ENCODE peak calls at places on chromosomes 4 and X, in four cellular contexts. R is HL-60, T is K562, O is GM12878. K is an unnamed sample.

GRCh38 chr4:125390126-125390525 is 75.4 kb downstream of the FAT4 start:
- DNase-seq in R (no peak), O (no peak), T (no peak), K (no peak)

GRCh38 chr4:101933855-101934254 is 143.3 kb downstream of the BANK1 start:
- DNase-seq in T (no peak), R (no peak), O (no peak), K (no peak)

GRCh38 chr4:2938906-2939305 is 24.3 kb downstream of the NOP14 start:
- DNase-seq in O (no peak), R (no peak), T (no peak), K (no peak)

GRCh38 chr4:61193863-61194262 is 6.3 kb upstream of the ADGRL3 start:
- DNase-seq in T (no peak), O (no peak), R (no peak), K (no peak)

GRCh38 chr4:41679991-41680390 is 68.5 kb downstream of the PHOX2B start:
- DNase-seq in O (no peak), R (no peak), T (no peak), K (no peak)

GRCh38 chr4:113584407-113585150 is 177.0 kb downstream of the CAMK2D start:
- DNase-seq in R (no peak), T (peak; percentile 80), O (no peak), K (no peak)

GRCh38 chr4:183636923-183637322 is 22.1 kb downstream of the RWDD4 start:
- DNase-seq in R (no peak), O (no peak), T (no peak), K (no peak)

GRCh38 chrX:37287741-37288424 is 61.3 kb upstream of the PRRG1 start:
- DNase-seq in O (no peak), R (no peak), T (no peak), K (no peak)

GRCh38 chr4:7773401-7774187 is 166.1 kb downstream of the AFAP1 start:
- DNase-seq in O (no peak), T (no peak), R (no peak), K (no peak)

GRCh38 chrX:9291666-9292065 is 173.2 kb upstream of the TBL1X start:
- DNase-seq in O (no peak), R (no peak), T (no peak), K (no peak)
- TF ChIP-seq SPI1 in O (no peak), R (no peak), T (no peak), K (no peak)

DNA sequence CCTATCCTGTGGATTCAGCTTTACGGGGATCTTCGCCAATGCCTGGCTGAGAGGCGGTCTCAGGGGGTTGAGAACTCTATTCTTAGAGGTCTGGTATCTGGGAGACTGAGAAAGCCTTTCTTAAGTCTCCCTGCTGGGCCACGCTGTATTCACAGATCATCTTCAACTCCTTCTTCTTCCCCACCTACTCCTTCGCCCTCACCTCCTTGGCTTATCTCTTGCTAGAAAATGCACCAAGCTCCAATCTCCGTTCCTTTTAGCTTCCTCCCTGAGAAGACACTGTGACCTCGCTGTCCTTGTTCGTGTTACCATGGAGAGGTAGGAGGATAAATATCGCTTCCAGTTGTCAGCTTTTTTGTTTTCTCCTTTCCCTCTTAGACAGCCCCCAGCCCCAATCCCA is 450 bp upstream of the KLF8 start:
- DNase-seq in T (no peak), R (no peak), O (no peak), K (no peak)
- TF ChIP-seq SPI1 in T (no peak), R (no peak), O (no peak), K (no peak)

DNA sequence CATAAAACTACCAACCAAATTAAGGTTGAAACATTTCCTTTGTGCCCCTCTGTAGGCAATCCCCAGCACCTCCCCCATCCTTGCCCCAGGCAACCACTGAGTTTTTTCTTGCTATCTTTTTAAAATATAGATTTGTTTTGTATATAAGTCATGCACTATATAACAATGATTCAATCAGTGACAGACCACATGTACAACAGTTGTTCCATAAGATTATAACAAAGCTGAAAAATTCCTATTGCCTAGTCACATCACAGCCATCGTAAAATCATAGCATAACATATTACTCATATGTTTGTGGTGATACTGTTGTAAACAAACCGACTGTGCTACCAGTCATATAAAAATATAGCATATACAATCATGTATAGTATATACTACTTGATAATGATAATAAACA is 211.9 kb upstream of the NRK start:
- DNase-seq in T (no peak), R (no peak), O (no peak), K (no peak)
- TF ChIP-seq SPI1 in T (no peak), R (no peak), O (no peak), K (no peak)

GRCh38 chr4:153528705-153529493 is 62.7 kb downstream of the TMEM131L start:
- DNase-seq in R (no peak), T (peak; percentile 89), O (no peak), K (no peak)

GRCh38 chr4:153530284-153530995 is 64.3 kb downstream of the TMEM131L start:
- DNase-seq in O (no peak), R (no peak), T (no peak), K (no peak)

GRCh38 chr4:153530996-153531375 is 64.8 kb downstream of the TMEM131L start:
- DNase-seq in R (no peak), T (no peak), O (no peak), K (no peak)

GRCh38 chr4:153527690-153528089 is 61.5 kb downstream of the TMEM131L start:
- DNase-seq in R (no peak), O (no peak), T (no peak), K (no peak)

DNA sequence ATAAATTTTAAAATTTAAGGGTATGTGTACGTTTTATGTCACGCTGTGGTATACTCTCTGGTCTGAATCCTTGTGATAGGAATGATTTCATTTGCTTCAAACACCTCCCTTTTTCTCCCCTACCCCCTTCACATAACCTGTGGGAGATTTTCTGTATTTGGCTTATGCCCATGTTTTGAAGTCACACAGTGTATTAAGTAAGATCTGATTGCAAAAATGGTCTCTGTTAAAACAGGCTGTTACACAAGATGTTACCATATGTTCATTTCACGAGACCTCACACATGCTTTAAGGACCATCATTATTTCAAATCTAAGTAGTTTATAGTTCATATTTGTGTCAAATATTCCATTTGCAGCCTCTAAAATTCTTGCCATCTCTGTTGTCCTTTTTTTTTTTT is 63.5 kb downstream of the TMEM131L start:
- DNase-seq in O (no peak), T (no peak), R (peak; percentile 50), K (no peak)
- TF ChIP-seq SPI1 in O (no peak), T (no peak), R (no peak), K (no peak)